ENCODE peak calls at places on chromosomes 11 and 22, in four cellular contexts. V, Q, E and N are unnamed samples.

GRCh38 chr11:33633251-33634003 is 67.2 kb downstream of the C11orf91 start:
- DNase-seq in V (no peak), Q (no peak), E (peak), N (no peak)

GRCh38 chr11:1466784-1467183 is 19.8 kb downstream of the MOB2 start:
- DNase-seq in V (no peak), Q (no peak), E (no peak), N (no peak)

GRCh38 chr22:38461057-38461413 is 6.0 kb upstream of the KCNJ4 start:
- DNase-seq in E (no peak), V (no peak), Q (no peak), N (no peak)

GRCh38 chr22:50185384-50186087 is at the start of gene TRABD:
- DNase-seq in Q (peak), E (peak), V (peak), N (peak)

GRCh38 chr11:68373810-68374501 is 61.6 kb downstream of the LRP5 start:
- DNase-seq in Q (no peak), E (no peak), V (no peak), N (peak)

GRCh38 chr22:19694696-19695095 is 19.6 kb upstream of the SEPTIN5 start:
- DNase-seq in V (no peak), Q (no peak), E (no peak), N (no peak)

GRCh38 chr11:1929621-1930447 is 10.3 kb downstream of the TNNT3 start:
- DNase-seq in V (no peak), E (no peak), Q (no peak), N (no peak)

GRCh38 chr22:20834725-20835124 is 23.9 kb downstream of the PI4KA start:
- DNase-seq in E (no peak), V (no peak), Q (no peak), N (no peak)

GRCh38 chr22:41284465-41284864 is 1.5 kb downstream of the RANGAP1 start:
- DNase-seq in V (no peak), Q (no peak), E (peak), N (no peak)

GRCh38 chr22:30348837-30349236 is 7.9 kb downstream of the SF3A1 start:
- DNase-seq in E (no peak), V (no peak), Q (no peak), N (no peak)

GRCh38 chr22:24142241-24142640 is 39.0 kb upstream of the SUSD2 start:
- DNase-seq in Q (no peak), E (no peak), V (no peak), N (no peak)

GRCh38 chr11:120168108-120168959 is 30.4 kb upstream of the TRIM29 start:
- DNase-seq in V (peak), E (peak), Q (no peak), N (no peak)

GRCh38 chr11:120170741-120171261 is 32.9 kb upstream of the TRIM29 start:
- DNase-seq in E (no peak), V (peak), Q (no peak), N (no peak)

GRCh38 chr11:120168960-120169681 is 31.2 kb upstream of the TRIM29 start:
- DNase-seq in Q (no peak), V (peak), E (no peak), N (peak)

GRCh38 chr11:120172054-120172881 is 34.4 kb upstream of the TRIM29 start:
- DNase-seq in Q (peak), V (peak), E (peak), N (peak)

GRCh38 chr11:120169981-120170698 is 32.2 kb upstream of the TRIM29 start:
- DNase-seq in V (peak), Q (no peak), E (no peak), N (no peak)
- H3K4me3 ChIP-seq in V (peak), Q (no peak), E (no peak), N (no peak)

DNA sequence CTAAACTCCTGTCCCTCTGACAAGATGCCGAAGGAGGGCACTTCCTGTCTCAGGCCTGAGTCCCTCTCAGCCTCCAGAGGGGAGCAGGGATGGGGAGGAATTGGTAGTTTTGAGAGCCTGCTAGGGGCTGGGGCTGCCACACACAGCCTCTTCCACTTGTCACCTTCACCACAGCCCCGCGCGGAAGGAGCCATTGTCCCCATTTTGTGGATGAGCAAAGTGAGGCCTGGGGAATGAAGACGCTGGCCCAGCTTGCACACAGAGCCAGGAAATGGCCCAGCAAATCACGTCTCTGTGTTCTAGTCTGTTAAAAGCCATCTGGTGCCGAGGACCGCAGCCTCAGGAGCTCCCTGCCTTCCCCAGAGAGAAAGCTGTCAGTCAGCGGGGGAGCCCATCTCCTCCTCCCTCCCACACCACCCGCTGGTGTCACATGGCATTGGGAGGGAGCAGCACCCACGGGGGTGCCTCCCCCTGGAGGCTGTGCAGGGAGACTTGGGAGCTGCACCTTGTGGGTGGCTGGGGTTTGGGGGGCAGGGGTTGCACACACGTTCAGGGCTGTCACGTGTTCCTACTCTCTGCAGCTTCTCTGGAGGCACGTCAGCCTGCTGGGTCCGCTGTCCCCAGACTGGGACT is 34.6 kb downstream of the RASD2 start:
- DNase-seq in V (no peak), Q (no peak), E (no peak), N (no peak)
- TF ChIP-seq CTCF in V (no peak), Q (no peak), E (no peak), N (no peak)

DNA sequence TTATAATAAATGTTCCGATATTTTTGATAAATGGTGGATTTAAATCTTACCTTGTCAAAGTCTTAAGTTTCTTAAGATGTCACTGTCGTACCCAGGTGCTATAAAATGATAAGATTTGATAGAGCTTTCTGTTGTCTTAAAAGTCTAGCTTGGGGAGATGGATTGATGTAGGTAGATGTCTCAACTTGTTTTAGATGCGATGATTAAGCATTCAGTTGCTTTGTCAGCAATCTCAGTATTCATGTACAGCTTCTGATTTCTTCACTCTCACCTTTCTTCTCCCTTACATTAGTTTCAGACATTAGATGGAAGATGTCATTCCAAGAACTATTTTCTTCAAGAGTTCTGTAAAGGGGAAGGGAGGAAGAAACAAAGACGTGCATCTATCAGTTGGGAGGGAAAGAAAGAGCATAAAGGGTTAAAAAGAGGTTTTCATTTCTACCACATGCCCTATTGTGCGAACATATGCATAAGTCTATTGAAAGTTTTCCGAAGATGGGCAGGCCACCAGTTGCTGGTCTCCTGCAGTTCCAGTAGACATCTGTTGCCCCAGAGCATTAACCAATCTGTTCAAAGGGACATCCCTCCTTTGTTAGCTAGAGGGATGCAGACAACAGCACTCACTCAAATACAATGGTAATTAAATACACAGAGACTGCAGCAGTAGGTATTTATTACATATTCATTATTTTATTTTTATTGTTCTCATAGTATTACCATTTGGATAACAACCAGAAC is 38.4 kb downstream of the ZC3H12C start:
- DNase-seq in E (no peak), Q (no peak), V (no peak), N (peak)
- H3K4me3 ChIP-seq in E (no peak), Q (no peak), V (no peak), N (peak)

GRCh38 chr22:18023509-18024275 is 669 bp downstream of the MICAL3 start:
- DNase-seq in V (peak), Q (peak), E (peak), N (peak)
- TF ChIP-seq CTCF in V (no peak), Q (no peak), E (no peak), N (no peak)

GRCh38 chr11:12840871-12841516 is 166.8 kb downstream of the TEAD1 start:
- DNase-seq in E (no peak), Q (no peak), V (no peak), N (no peak)

GRCh38 chr11:12834630-12835029 is 160.4 kb downstream of the TEAD1 start:
- DNase-seq in E (no peak), V (no peak), Q (no peak), N (no peak)

GRCh38 chr11:12835286-12835685 is 161.1 kb downstream of the TEAD1 start:
- DNase-seq in V (no peak), Q (no peak), E (no peak), N (no peak)

GRCh38 chr11:12841946-12842630 is 167.0 kb upstream of the RASSF10 start:
- DNase-seq in V (no peak), Q (no peak), E (no peak), N (no peak)

DNA sequence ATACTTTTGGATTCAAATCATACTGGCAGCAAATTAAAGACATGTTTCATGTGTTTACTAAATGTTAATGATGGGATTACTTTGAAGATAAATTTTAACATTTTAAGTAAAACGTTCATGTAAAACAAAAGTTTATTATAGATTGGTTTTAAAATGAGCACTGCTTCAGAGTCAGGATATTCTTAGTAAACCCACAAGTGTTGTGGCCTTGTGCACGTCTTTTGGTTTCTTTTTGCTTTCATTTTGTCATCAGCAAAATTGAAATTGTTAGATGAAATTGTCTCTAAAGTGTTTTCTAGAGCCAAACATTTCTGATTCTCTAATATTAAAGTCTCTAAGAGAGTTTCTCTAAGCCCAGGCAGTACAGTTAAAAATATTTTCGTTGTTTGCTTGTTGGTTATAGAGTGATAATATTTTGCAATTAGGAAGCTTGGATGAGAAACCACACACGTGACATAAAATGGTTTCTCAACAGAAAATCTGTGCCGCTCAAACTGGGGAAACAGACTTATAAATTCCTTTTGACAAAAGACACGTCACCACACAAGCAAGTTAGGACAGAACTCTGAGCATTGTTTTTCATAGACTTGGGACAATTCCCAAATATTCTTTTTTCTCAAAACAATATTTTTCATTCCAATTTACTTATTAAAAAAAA is 164.4 kb downstream of the TEAD1 start:
- DNase-seq in E (no peak), V (no peak), Q (no peak), N (no peak)
- H3K4me3 ChIP-seq in E (no peak), V (no peak), Q (no peak), N (no peak)

DNA sequence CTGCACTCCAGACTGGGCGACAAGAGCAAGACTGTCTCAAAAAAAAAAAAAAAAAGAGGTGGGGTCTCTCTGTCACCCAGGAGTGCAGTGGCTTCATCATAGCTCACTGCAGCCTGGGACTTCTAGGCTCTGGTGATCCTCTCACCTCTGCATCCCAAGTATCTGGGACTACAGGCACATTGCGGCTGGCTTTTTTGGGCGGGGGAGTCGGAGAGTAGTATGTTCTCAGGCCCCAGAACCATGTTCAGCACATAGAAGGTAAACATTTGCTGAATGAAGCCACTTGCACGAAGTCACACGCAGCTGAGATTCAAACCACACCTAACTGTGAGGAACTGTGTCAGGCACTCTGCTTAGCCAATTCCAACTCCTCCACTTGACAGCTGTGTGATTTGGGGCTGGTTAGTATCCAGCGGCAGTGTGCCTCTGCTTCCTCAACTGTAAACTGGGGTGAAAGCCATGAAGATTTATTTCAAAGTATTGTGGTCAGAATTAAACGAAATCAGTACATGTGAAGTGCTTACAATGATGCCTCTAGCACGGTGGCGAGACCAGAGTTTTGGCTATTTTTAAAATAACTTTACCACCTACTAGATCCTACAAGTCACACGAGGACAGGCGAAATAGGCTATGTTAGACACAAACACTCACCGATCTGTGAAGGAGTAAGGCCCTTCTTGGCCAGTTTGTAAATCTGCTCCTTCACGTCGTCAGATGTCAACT is 789 bp downstream of the RPS13 start:
- DNase-seq in Q (no peak), V (no peak), E (no peak), N (no peak)
- TF ChIP-seq CTCF in Q (no peak), V (no peak), E (no peak), N (no peak)

DNA sequence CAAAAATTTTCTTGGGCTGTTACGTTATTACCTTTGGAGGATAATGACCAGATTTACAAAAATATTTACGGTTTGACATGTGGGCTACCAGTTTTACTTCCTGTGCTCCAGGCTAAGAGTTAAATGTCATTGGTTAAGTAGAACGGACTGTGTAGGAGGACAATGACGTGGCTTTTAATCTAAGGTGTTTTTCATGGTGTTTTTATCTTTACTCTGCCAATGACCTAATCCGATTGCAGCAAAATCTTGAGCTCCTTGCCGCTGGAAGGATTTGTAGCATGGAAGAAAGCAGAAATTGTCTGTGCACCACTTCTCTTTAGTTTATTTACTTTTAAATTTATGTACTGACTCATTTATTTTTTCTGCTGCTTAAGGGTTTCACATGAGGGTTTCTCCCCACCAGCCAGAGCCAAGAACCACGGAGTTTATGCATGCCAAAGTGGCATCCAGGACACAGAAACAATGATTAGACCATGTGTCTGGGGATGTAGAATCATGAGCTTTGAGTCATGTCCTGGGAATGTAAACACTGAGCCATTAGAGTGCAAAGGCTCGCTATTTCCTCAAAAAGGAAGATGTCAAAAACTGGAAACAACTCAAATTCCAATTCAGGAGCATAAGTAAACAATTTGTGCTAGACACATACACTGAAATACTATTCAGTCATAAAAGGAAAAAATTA is 1.9 kb upstream of the CARD16 start:
- DNase-seq in Q (no peak), E (peak), V (no peak), N (no peak)
- H3K4me3 ChIP-seq in Q (no peak), E (peak), V (no peak), N (no peak)

DNA sequence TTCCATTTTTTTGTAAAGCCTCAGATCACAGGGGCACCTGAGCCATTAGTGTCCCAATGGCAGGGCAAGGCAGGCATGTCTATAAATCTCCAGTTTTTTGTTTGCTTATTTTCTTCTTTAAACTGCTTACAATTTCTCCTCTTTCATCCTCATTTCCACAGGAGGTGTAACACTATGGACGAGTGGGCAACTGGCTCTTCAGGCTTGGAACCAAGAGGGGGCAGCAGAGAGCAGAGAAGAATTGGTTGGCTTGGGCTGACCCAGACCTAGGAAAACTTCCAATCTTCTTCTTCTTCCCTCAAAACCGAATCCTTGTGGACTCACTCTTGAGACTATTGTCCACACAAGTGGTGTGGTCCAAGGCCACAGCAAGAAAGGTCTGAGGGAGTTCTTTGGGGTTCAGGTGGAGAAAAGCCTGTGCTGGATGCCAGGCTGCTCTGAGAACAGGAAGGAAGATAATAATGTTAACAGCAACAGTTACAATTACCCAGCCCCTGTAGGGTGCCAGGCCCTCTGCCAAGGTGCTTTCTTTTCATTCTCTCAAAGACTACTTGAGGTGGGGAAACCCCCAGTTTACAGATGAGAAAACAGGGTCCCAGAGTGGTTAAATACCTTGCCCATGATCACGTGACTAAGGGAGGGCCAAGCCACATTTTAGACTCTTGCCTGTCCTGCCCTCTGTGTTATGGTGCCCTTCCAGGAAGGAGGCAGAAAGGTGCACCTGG is 70.7 kb upstream of the E2F8 start:
- DNase-seq in E (no peak), V (no peak), Q (peak), N (peak)
- TF ChIP-seq CTCF in E (peak), V (peak), Q (peak), N (peak)

DNA sequence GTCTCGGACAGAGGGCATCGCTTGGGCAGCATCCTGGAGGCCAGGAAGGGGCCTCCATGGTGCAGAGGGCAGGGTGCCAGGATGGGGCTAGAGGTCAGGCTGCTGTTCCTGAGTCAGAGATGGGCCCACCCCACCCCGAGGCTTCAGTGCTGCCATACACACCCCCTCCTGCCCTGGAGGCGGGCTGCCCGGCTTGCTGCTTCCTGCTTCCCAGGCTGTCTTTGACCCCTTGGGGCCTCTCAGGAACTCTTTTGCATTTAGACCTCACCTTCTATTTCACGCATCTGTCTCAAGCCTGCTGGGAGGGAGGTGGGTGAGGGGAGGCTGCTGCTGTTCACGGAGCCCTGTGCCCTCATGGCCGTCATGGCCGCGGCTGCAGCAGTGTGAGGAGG is 6.6 kb upstream of the GRAMD4 start:
- DNase-seq in V (no peak), Q (no peak), E (no peak), N (no peak)
- H3K4me3 ChIP-seq in V (no peak), Q (no peak), E (no peak), N (no peak)

GRCh38 chr11:46072172-46072964 is 48.9 kb downstream of the PHF21A start:
- DNase-seq in E (no peak), Q (no peak), V (no peak), N (no peak)

GRCh38 chr11:46066335-46066734 is 54.9 kb downstream of the PHF21A start:
- DNase-seq in E (no peak), V (no peak), Q (no peak), N (no peak)

GRCh38 chr11:46065681-46066080 is 55.6 kb downstream of the PHF21A start:
- DNase-seq in Q (no peak), V (no peak), E (no peak), N (no peak)

GRCh38 chr11:46071091-46071490 is 50.2 kb downstream of the PHF21A start:
- DNase-seq in Q (no peak), V (no peak), E (no peak), N (no peak)

DNA sequence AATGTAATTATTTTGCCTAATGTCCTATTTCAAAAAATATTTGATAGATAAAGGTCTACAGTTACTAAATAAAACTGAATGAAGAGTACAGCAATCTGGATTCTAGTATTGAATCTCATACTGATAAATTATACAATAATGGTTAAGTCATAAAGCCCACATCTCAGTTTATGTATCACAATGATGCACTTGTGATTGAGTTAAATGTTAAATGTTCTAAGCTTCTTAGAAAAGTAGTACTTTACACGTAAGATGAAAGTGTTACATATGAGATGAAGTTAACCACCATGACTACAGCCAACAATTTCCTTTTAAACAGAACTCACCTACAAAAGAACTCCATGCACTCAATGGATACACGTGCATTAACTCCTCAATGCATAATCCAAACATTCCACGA is 51.7 kb downstream of the PHF21A start:
- DNase-seq in V (no peak), E (no peak), Q (no peak), N (no peak)
- TF ChIP-seq CTCF in V (no peak), E (no peak), Q (no peak), N (no peak)